ENCODE peak calls at places on chromosome 14, in six cellular contexts. Q is activated CD4-positive, alpha-beta T cell treated with anti-CD3 and anti-CD28 coated beads, Interleukin-2, amount 10 ng/mL, durations not matched to agents 7 days and 5 days; T is T-helper 2 cell; Y is PC-3; Z is NCI-H2171; E is vagina. B is an unnamed sample.

GRCh38 chr14:22986508-22987054 is 4.2 kb upstream of the AJUBA start:
- DNase-seq in Q (peak; percentile 94), T (peak; percentile 63), Z (peak; percentile 96), E (no peak), Y (peak; percentile 94), B (peak; percentile 67)

GRCh38 chr14:104639889-104640548 is 35.4 kb upstream of the TMEM179 start:
- DNase-seq in Q (peak; percentile 57), E (no peak), T (no peak), Z (peak; percentile 78), Y (peak; percentile 73), B (no peak)

GRCh38 chr14:91329615-91330014 is 85.1 kb upstream of the GPR68 start:
- DNase-seq in T (no peak), Q (no peak), E (no peak), Y (no peak), Z (no peak), B (no peak)

GRCh38 chr14:87005336-87005735 is 987.6 kb downstream of the GALC start:
- DNase-seq in Q (no peak), Z (no peak), Y (no peak), T (no peak), E (no peak), B (no peak)

GRCh38 chr14:49954171-49954631 is 61.3 kb downstream of the ARF6 start:
- DNase-seq in Y (no peak), Q (no peak), Z (no peak), E (no peak), T (no peak), B (no peak)

GRCh38 chr14:54338696-54339317 is 58.0 kb upstream of the CDKN3 start:
- DNase-seq in E (no peak), Z (no peak), T (no peak), Y (peak; percentile 93), Q (no peak), B (no peak)

GRCh38 chr14:85380891-85381290 is 149.1 kb upstream of the FLRT2 start:
- DNase-seq in T (no peak), E (no peak), Z (no peak), Y (no peak), Q (no peak), B (no peak)

GRCh38 chr14:75223664-75224154 is 47.3 kb upstream of the TMED10 start:
- DNase-seq in E (no peak), Z (no peak), Q (no peak), T (no peak), Y (no peak), B (no peak)

GRCh38 chr14:105453847-105454246 is 20.8 kb upstream of the CRIP2 start:
- DNase-seq in T (no peak), Y (no peak), Z (no peak), E (no peak), Q (no peak), B (no peak)

GRCh38 chr14:92644166-92644565 is 104.3 kb downstream of the LGMN start:
- DNase-seq in Z (no peak), T (no peak), E (no peak), Y (peak; percentile 94), Q (no peak), B (no peak)

GRCh38 chr14:67079836-67080235 is 109.4 kb upstream of the GARIN2 start:
- DNase-seq in Z (no peak), E (no peak), Q (no peak), T (no peak), Y (no peak), B (no peak)

GRCh38 chr14:24817638-24818053 is 183.7 kb upstream of the GZMB start:
- DNase-seq in Z (no peak), Y (no peak), Q (no peak), E (no peak), T (no peak), B (no peak)

GRCh38 chr14:99192823-99193222 is 79.2 kb downstream of the BCL11B start:
- DNase-seq in Z (no peak), T (peak; percentile 27), E (no peak), Y (no peak), Q (no peak), B (no peak)

GRCh38 chr14:29168149-29168548 is 401.6 kb downstream of the FOXG1 start:
- DNase-seq in Q (no peak), T (no peak), Y (no peak), Z (no peak), E (no peak), B (no peak)

B was measured in NK-92 treated with Interleukin-12 subunit alpha and Interleukin-12 subunit beta, amount 100 ng/mL, for 24 hours.